ENCODE peak calls at places on chromosomes 4 and X, in seven cellular contexts. C, F, Y, X, J, R and T are unnamed samples.

GRCh38 chrX:134875679-134876078 is 115.1 kb upstream of the SMIM10 start:
- DNase-seq in J (no peak), R (no peak), C (no peak), F (no peak), X (no peak), Y (no peak), T (no peak)

GRCh38 chrX:110421499-110422455 is 63.1 kb downstream of the RTL9 start:
- DNase-seq in F (no peak), C (peak), R (no peak), X (no peak), Y (no peak), J (no peak), T (no peak)

GRCh38 chr4:109645874-109646591 is 57.2 kb downstream of the CASP6 start:
- DNase-seq in C (no peak), X (no peak), F (no peak), J (no peak), R (no peak), Y (no peak), T (no peak)

GRCh38 chr4:171101845-171102244 is 711.4 kb upstream of the GALNTL6 start:
- DNase-seq in J (no peak), Y (no peak), C (no peak), R (no peak), F (no peak), X (no peak), T (no peak)

GRCh38 chr4:163332526-163333405 is at the start of gene NPY1R:
- DNase-seq in X (no peak), R (peak), C (peak), F (peak), Y (peak), J (peak), T (no peak)

GRCh38 chrX:24113161-24113560 is 36.4 kb upstream of the ZFX start:
- DNase-seq in Y (no peak), C (no peak), J (no peak), X (no peak), F (no peak), R (no peak), T (no peak)

GRCh38 chrX:96566856-96567255 is 117.8 kb upstream of the DIAPH2 start:
- DNase-seq in Y (no peak), F (no peak), J (no peak), C (no peak), X (no peak), R (no peak), T (no peak)

GRCh38 chr4:84237008-84237407 is 262.1 kb downstream of the NKX6-1 start:
- DNase-seq in C (no peak), F (no peak), R (no peak), Y (no peak), J (no peak), X (no peak), T (no peak)

GRCh38 chrX:16145656-16146055 is 21.6 kb upstream of the MAGEB17 start:
- DNase-seq in R (no peak), Y (no peak), J (no peak), F (no peak), X (no peak), C (no peak), T (no peak)

GRCh38 chrX:47723689-47724088 is 64.7 kb upstream of the UXT start:
- DNase-seq in X (no peak), Y (no peak), F (no peak), R (no peak), J (peak), C (no peak), T (no peak)

GRCh38 chr4:150244600-150244999 is 166.4 kb downstream of the DCLK2 start:
- DNase-seq in J (peak), F (no peak), R (no peak), X (no peak), C (no peak), Y (no peak), T (no peak)

GRCh38 chr4:176270669-176271068 is 1.6 kb upstream of the ASB5 start:
- DNase-seq in C (no peak), Y (no peak), F (no peak), X (no peak), R (peak), J (peak), T (no peak)

GRCh38 chrX:2627272-2627867 is 63.7 kb upstream of the CD99 start:
- DNase-seq in Y (no peak), C (no peak), X (peak), J (peak), F (peak), R (peak), T (no peak)

GRCh38 chr4:76745264-76745663 is 152.7 kb downstream of the SOWAHB start:
- DNase-seq in X (no peak), F (no peak), J (no peak), Y (no peak), C (no peak), R (no peak), T (no peak)

GRCh38 chr4:141435446-141436225 is 200.7 kb upstream of the IL15 start:
- DNase-seq in R (no peak), C (no peak), J (no peak), X (no peak), F (no peak), Y (no peak), T (no peak)

GRCh38 chrX:97322401-97322800 is 438.7 kb downstream of the RPA4 start:
- DNase-seq in C (no peak), X (no peak), Y (no peak), F (no peak), J (no peak), R (no peak), T (no peak)

GRCh38 chr4:120158860-120159259 is 92.2 kb upstream of the MAD2L1 start:
- DNase-seq in J (no peak), X (no peak), Y (no peak), C (no peak), R (no peak), F (no peak), T (no peak)

GRCh38 chr4:165085946-165086345 is 26.7 kb downstream of the TMEM192 start:
- DNase-seq in R (no peak), C (no peak), J (no peak), F (no peak), X (no peak), Y (no peak), T (no peak)

GRCh38 chr4:44661940-44662622 is 10.7 kb upstream of the YIPF7 start:
- DNase-seq in Y (no peak), F (no peak), X (no peak), R (no peak), C (no peak), J (peak), T (no peak)

GRCh38 chr4:167903291-167903721 is 189.0 kb upstream of the ANXA10 start:
- DNase-seq in F (no peak), X (no peak), R (no peak), Y (no peak), C (no peak), J (peak), T (no peak)

GRCh38 chrX:97159916-97160800 is 276.4 kb downstream of the RPA4 start:
- DNase-seq in X (no peak), R (peak), Y (no peak), J (peak), C (no peak), F (no peak), T (no peak)

GRCh38 chrX:74521961-74522833 is 92.2 kb downstream of the RLIM start:
- DNase-seq in X (no peak), Y (no peak), R (no peak), F (no peak), J (no peak), C (peak), T (no peak)

GRCh38 chrX:21993265-21993664 is 38.9 kb upstream of the PHEX start:
- DNase-seq in X (no peak), F (no peak), Y (peak), R (no peak), J (no peak), C (peak), T (no peak)

GRCh38 chr4:183402771-183403170 is 41.7 kb upstream of the CDKN2AIP start:
- DNase-seq in J (no peak), R (peak), Y (no peak), F (no peak), C (no peak), X (no peak), T (peak)

GRCh38 chr4:24237709-24238108 is 346.6 kb downstream of the DHX15 start:
- DNase-seq in F (no peak), C (no peak), J (no peak), X (no peak), Y (no peak), R (no peak), T (no peak)

GRCh38 chrX:18426004-18426320 is 554 bp downstream of the CDKL5 start:
- DNase-seq in C (no peak), Y (no peak), J (no peak), F (no peak), R (no peak), X (no peak), T (no peak)

GRCh38 chrX:122268353-122268752 is 915.7 kb upstream of the GRIA3 start:
- DNase-seq in F (no peak), C (no peak), Y (no peak), J (no peak), X (no peak), R (no peak), T (no peak)

GRCh38 chr4:133145241-133145640 is 3.9 kb upstream of the PCDH10 start:
- DNase-seq in J (no peak), C (no peak), X (no peak), R (no peak), Y (no peak), F (no peak), T (no peak)

GRCh38 chr4:8247047-8247930 is 22.3 kb upstream of the HTRA3 start:
- DNase-seq in X (no peak), J (peak), R (no peak), C (peak), F (no peak), Y (peak), T (no peak)

GRCh38 chr4:183430317-183430986 is 14.0 kb upstream of the CDKN2AIP start:
- DNase-seq in C (no peak), F (peak), X (no peak), J (no peak), Y (no peak), R (no peak), T (no peak)

DNA sequence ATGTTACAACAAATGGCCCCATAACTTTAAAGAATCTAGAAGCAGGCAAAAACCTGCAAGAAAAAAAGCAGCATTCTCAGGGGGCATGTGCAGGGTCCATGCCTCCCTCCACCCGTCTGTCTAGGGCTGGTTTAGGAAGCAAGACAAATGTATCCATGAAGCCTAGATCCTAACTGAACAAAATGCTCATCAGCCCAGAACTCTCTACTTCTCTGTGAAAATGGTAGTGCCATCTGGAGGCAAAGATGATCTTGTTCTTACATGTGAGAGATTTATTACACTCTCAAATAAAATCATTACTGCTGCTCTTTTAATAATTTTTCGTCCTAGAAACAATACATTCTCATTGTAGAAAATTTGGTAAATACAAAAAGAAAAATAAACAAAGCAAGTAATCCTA is 26.7 kb downstream of the NR3C2 start:
- DNase-seq in Y (no peak), J (peak), C (no peak), X (no peak), F (peak), R (no peak), T (no peak)
- TF ChIP-seq CTCF in Y (no peak), J (no peak), C (no peak), X (no peak), F (peak), R (no peak), T (peak)

DNA sequence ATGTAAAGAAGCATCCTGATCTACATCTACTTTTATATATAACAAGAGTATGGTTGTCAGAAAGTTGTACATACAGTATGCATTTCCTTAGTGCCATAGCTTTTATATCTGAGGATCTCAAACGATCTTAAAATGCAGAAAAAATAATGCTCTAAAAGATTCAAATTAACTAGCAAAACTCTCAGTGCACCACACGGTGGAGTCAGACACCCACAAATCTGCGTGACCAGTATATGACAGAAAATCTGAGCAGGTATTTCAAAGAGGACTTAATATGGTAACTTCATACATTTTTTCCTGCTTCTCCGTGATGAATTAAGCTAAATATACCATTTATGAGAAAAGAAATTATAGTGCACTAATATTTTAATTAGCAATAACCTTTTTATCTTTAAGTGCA is 803.0 kb downstream of the DMD start:
- DNase-seq in X (no peak), F (peak), Y (no peak), C (no peak), R (peak), J (peak), T (no peak)
- TF ChIP-seq CTCF in X (no peak), F (peak), Y (no peak), C (no peak), R (no peak), J (no peak), T (peak)

GRCh38 chrX:155966876-155967275 is 30.6 kb upstream of the IL9R start:
- DNase-seq in J (peak), C (no peak), F (peak), X (peak), Y (no peak), R (peak), T (no peak)
- TF ChIP-seq CTCF in J (peak), C (no peak), F (peak), X (peak), Y (peak), R (peak), T (peak)

GRCh38 chr4:10584042-10584441 is 100.5 kb downstream of the CLNK start:
- DNase-seq in C (peak), X (no peak), Y (no peak), F (no peak), R (peak), J (no peak), T (no peak)

GRCh38 chr4:10579700-10580099 is 104.9 kb downstream of the CLNK start:
- DNase-seq in Y (no peak), X (no peak), R (no peak), J (no peak), C (no peak), F (no peak), T (no peak)

GRCh38 chr4:10582966-10583365 is 101.6 kb downstream of the CLNK start:
- DNase-seq in X (no peak), R (no peak), J (no peak), Y (no peak), F (no peak), C (no peak), T (no peak)

GRCh38 chr4:10581022-10581421 is 103.5 kb downstream of the CLNK start:
- DNase-seq in J (no peak), C (no peak), F (no peak), R (no peak), X (no peak), Y (no peak), T (no peak)

DNA sequence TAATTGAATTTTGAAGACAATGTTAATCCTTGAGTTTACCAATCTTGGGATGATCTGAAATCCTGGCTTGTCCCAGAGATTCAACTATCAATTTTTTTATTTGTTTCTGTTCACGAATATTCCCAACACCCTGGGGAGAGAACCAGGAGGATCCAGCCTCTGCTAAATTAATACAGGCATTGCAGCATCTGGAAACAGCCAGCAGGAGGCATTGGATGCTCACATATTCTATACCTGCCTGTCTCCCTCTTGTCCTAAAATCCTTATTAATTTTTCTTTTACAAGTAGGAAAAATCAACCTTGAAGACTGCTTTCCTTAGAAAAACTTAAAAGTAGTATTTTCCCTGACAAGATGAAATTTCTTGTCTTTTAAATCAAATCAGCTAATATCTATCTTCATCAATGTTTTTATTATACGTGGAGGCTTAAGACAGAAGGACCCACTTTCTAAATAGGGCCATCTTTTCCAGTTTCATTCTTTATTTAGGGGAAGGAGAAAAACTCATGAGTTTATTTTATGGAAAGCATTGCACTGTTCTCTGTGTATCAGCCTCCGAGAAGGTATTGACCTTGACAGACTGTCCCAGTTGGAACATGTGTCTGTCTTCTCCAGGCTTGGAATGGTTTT is 102.4 kb downstream of the CLNK start:
- DNase-seq in R (peak), J (peak), F (peak), Y (no peak), X (peak), C (no peak), T (no peak)
- TF ChIP-seq CTCF in R (no peak), J (peak), F (peak), Y (peak), X (peak), C (peak), T (peak)

GRCh38 chr4:38728651-38729141 is 54.1 kb downstream of the TLR10 start:
- DNase-seq in J (peak), C (no peak), R (peak), X (no peak), F (no peak), Y (peak), T (no peak)
- TF ChIP-seq CTCF in J (no peak), C (no peak), R (no peak), X (no peak), F (no peak), Y (no peak), T (peak)

DNA sequence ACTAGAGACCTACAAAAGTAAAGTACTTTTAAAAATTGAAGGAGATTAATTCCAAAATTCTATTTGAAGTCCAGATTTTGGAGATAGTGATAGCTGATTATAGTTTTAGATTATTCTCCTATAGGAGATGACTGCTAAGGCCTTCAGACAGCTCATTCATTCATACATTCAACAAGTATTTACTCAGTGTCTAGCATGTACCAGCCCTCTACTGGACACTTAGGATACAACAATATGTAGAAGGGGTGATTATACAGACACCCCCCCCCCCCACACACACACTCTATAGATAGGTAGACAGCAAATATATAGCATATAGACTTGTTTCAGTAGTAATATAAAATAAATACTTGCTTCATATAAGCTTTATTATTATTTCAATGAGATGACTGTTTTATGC is 60.4 kb upstream of the TAF9B start:
- DNase-seq in R (no peak), X (no peak), Y (no peak), J (peak), F (peak), C (no peak), T (no peak)
- TF ChIP-seq CTCF in R (no peak), X (peak), Y (peak), J (peak), F (peak), C (no peak), T (peak)

DNA sequence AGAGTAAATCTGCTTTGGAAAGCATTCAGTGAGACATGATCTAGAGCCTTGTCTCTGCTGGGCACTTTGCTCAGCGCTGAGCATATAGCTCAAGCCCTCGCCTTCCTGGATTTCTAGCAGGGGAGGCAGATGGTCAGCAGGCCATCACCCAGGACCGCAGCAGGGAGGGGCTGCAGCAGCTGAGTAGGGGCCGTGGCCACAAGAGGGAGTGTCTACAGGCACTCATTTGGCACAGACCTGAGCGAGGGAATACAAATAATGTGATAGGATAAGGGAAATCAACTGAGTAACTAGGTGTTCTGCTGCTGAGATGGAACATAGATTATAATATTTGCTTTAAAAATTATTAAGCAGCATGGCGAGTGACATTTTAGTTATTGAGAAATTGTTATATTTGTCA is 30.2 kb downstream of the OFD1 start:
- DNase-seq in J (peak), F (no peak), X (no peak), Y (no peak), C (no peak), R (no peak), T (no peak)
- TF ChIP-seq CTCF in J (no peak), F (peak), X (no peak), Y (peak), C (peak), R (no peak), T (peak)

DNA sequence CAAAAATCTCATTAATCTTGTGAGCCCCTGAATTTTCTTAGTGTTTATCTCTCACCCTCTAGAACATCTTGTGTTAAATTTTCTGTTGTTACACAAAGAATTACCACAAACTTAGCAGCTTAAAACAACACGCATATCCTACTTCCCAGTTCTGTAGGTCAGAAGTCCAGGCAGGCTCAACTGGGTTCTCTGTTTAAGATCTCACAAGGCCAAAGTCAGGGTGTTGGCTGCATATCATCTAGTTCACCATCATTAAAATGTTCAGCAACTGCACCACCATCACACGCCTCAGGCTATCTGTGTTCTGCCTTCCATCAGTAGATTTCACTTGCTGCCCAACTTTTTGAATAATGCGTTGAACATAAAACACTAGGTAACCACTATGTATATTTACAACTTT is 130.5 kb downstream of the PARM1 start:
- DNase-seq in R (no peak), F (no peak), Y (no peak), C (no peak), J (no peak), X (no peak), T (no peak)
- TF ChIP-seq CTCF in R (no peak), F (no peak), Y (no peak), C (no peak), J (no peak), X (no peak), T (no peak)

GRCh38 chr4:90419124-90419711 is 292.0 kb downstream of the CCSER1 start:
- DNase-seq in C (no peak), J (peak), R (no peak), F (peak), Y (no peak), X (no peak), T (no peak)
- TF ChIP-seq CTCF in C (peak), J (peak), R (peak), F (peak), Y (peak), X (no peak), T (peak)